ENCODE peak calls at places on chromosomes 6 and 20, in five cellular contexts. A, R, B, G and T are unnamed samples.

GRCh38 chr6:73006161-73006560 is 219.1 kb downstream of the KHDC1L start:
- DNase-seq in A (no peak), R (no peak), B (no peak), G (no peak), T (no peak)

GRCh38 chr6:34679552-34680255 is 16.9 kb downstream of the ILRUN start:
- DNase-seq in A (no peak), R (peak; percentile 37), B (no peak), G (no peak), T (no peak)

GRCh38 chr6:169589293-169589692 is 112.5 kb downstream of the WDR27 start:
- DNase-seq in A (no peak), R (peak; percentile 90), B (no peak), G (no peak), T (no peak)

GRCh38 chr20:57103146-57103800 is 163.2 kb downstream of the BMP7 start:
- DNase-seq in A (no peak), R (no peak), B (no peak), G (no peak), T (no peak)

GRCh38 chr6:47188588-47189021 is 121.1 kb downstream of the TNFRSF21 start:
- DNase-seq in A (no peak), R (no peak), B (no peak), G (peak; percentile 74), T (no peak)

GRCh38 chr6:131923356-131923755 is 27.8 kb downstream of the CCN2 start:
- DNase-seq in A (no peak), R (peak; percentile 72), B (no peak), G (no peak), T (no peak)

GRCh38 chr6:26332408-26332807 is 32.6 kb upstream of the BTN3A2 start:
- DNase-seq in A (no peak), R (no peak), B (no peak), G (no peak), T (no peak)

GRCh38 chr6:155201461-155202226 is 62.2 kb upstream of the CLDN20 start:
- DNase-seq in A (no peak), R (peak; percentile 87), B (no peak), G (no peak), T (no peak)

GRCh38 chr6:112563368-112563767 is 216.2 kb downstream of the RFPL4B start:
- DNase-seq in A (no peak), R (no peak), B (no peak), G (no peak), T (no peak)

GRCh38 chr6:129209355-129209754 is 326.4 kb downstream of the LAMA2 start:
- DNase-seq in A (no peak), R (no peak), B (no peak), G (no peak), T (no peak)